ENCODE peak calls at places on chromosomes 7 and 10, in five cellular contexts. X is EH, Y is testis, E is NCI-H460, N is HEK293T. B is an unnamed sample.

GRCh38 chr7:96269246-96269994 is 52.5 kb downstream of the SLC25A13 start:
- DNase-seq in X (no peak), Y (no peak), E (no peak), N (no peak), B (no peak)

GRCh38 chr7:2041496-2042367 is 191.0 kb downstream of the MAD1L1 start:
- DNase-seq in X (no peak), Y (no peak), E (no peak), N (no peak), B (peak)

GRCh38 chr7:2821161-2821841 is 22.8 kb downstream of the GNA12 start:
- DNase-seq in X (peak), Y (no peak), E (no peak), N (peak), B (peak)

GRCh38 chr7:142805350-142806020 is 34.7 kb downstream of the PRSS2 start:
- DNase-seq in X (no peak), Y (no peak), E (no peak), N (no peak), B (no peak)

GRCh38 chr10:89327803-89328441 is at the start of gene IFIT3:
- DNase-seq in X (peak), Y (peak), E (peak), N (peak), B (peak)

GRCh38 chr10:102219370-102219769 is 6.7 kb upstream of the ELOVL3 start:
- DNase-seq in X (no peak), Y (no peak), E (no peak), N (no peak), B (no peak)

GRCh38 chr10:86899670-86900276 is 57.6 kb downstream of the MMRN2 start:
- DNase-seq in X (peak), Y (peak), E (peak), N (peak), B (peak)

GRCh38 chr10:33280217-33280616 is 54.2 kb downstream of the NRP1 start:
- DNase-seq in X (peak), Y (no peak), E (no peak), N (no peak), B (no peak)

GRCh38 chr7:82050134-82050533 is 280.3 kb upstream of the HGF start:
- DNase-seq in X (peak), Y (no peak), E (peak), N (peak), B (no peak)

GRCh38 chr7:87474533-87475358 is 734 bp downstream of the ABCB4 start:
- DNase-seq in X (peak), Y (peak), E (no peak), N (peak), B (peak)

GRCh38 chr7:115694424-115694823 is 336.1 kb downstream of the TFEC start:
- DNase-seq in X (no peak), Y (no peak), E (no peak), N (no peak), B (no peak)

GRCh38 chr7:99407849-99408346 is 499 bp downstream of the PDAP1 start:
- DNase-seq in X (peak), Y (peak), E (no peak), N (no peak), B (peak)

GRCh38 chr10:93097386-93097785 is 23.7 kb downstream of the CYP26A1 start:
- DNase-seq in X (no peak), Y (no peak), E (no peak), N (no peak), B (no peak)

GRCh38 chr7:82674319-82674718 is 230.7 kb upstream of the CACNA2D1 start:
- DNase-seq in X (peak), Y (no peak), E (no peak), N (no peak), B (no peak)

GRCh38 chr7:82050792-82051191 is 280.9 kb upstream of the HGF start:
- DNase-seq in X (peak), Y (no peak), E (peak), N (peak), B (no peak)

GRCh38 chr7:78489851-78490250 is 691.3 kb downstream of the PHTF2 start:
- DNase-seq in X (peak), Y (no peak), E (no peak), N (no peak), B (no peak)

GRCh38 chr7:29853775-29854174 is 47.5 kb downstream of the WIPF3 start:
- DNase-seq in X (no peak), Y (no peak), E (no peak), N (peak), B (no peak)

GRCh38 chr7:55476852-55477780 is 95.2 kb downstream of the VOPP1 start:
- DNase-seq in X (no peak), Y (no peak), E (no peak), N (no peak), B (no peak)

GRCh38 chr10:11907914-11908313 is 84.8 kb downstream of the PROSER2 start:
- DNase-seq in X (no peak), Y (no peak), E (no peak), N (no peak), B (no peak)

GRCh38 chr10:8752146-8752843 is 697.8 kb downstream of the GATA3 start:
- DNase-seq in X (no peak), Y (no peak), E (no peak), N (no peak), B (no peak)

GRCh38 chr7:29328811-29329210 is 134.2 kb downstream of the CHN2 start:
- DNase-seq in X (no peak), Y (no peak), E (no peak), N (no peak), B (no peak)

GRCh38 chr7:66921918-66922486 is 977 bp downstream of the TMEM248 start:
- DNase-seq in X (peak), Y (no peak), E (no peak), N (no peak), B (peak)

GRCh38 chr10:103576076-103576471 is 82.6 kb downstream of the NEURL1 start:
- DNase-seq in X (no peak), Y (no peak), E (no peak), N (no peak), B (no peak)

GRCh38 chr10:18044976-18045720 is 93.4 kb downstream of the SLC39A12 start:
- DNase-seq in X (peak), Y (no peak), E (no peak), N (no peak), B (no peak)

GRCh38 chr10:122548699-122549098 is 11.9 kb upstream of the DMBT1 start:
- DNase-seq in X (no peak), Y (no peak), E (no peak), N (no peak), B (no peak)

GRCh38 chr7:115198143-115198542 is 276.2 kb downstream of the MDFIC start:
- DNase-seq in X (no peak), Y (no peak), E (no peak), N (no peak), B (no peak)

GRCh38 chr7:151840088-151840910 is 36.6 kb downstream of the PRKAG2 start:
- DNase-seq in X (no peak), Y (no peak), E (no peak), N (no peak), B (no peak)

GRCh38 chr7:10910447-10910846 is 63.2 kb upstream of the PHF14 start:
- DNase-seq in X (no peak), Y (no peak), E (no peak), N (no peak), B (no peak)

GRCh38 chr7:2199528-2199927 is 33.2 kb downstream of the MAD1L1 start:
- DNase-seq in X (no peak), Y (no peak), E (no peak), N (no peak), B (no peak)